ENCODE peak calls at places on chromosomes 12 and 14, in seven cellular contexts. One of them, this sample, is unnamed.

GRCh38 chr12:54017845-54018607 is 9.2 kb downstream of the HOXC8 start:
- DNase-seq in GM12892: peak
- DNase-seq in GM12878: peak
- DNase-seq in SK-N-SH: peak
- DNase-seq in HepG2: no peak
- DNase-seq in K562: peak
- DNase-seq in H1: no peak
- DNase-seq in this sample: peak

GRCh38 chr12:22562187-22563028 is 18.1 kb upstream of the C2CD5 start:
- DNase-seq in GM12892: no peak
- DNase-seq in GM12878: no peak
- DNase-seq in SK-N-SH: no peak
- DNase-seq in HepG2: no peak
- DNase-seq in K562: no peak
- DNase-seq in H1: no peak
- DNase-seq in this sample: no peak

GRCh38 chr14:20798318-20798717 is 4.3 kb downstream of the RNASE1 start:
- DNase-seq in GM12892: no peak
- DNase-seq in GM12878: no peak
- DNase-seq in SK-N-SH: no peak
- DNase-seq in HepG2: no peak
- DNase-seq in K562: peak
- DNase-seq in H1: no peak
- DNase-seq in this sample: no peak

GRCh38 chr14:105166571-105167302 is 1.8 kb downstream of the JAG2 start:
- DNase-seq in GM12892: no peak
- DNase-seq in GM12878: no peak
- DNase-seq in SK-N-SH: no peak
- DNase-seq in HepG2: no peak
- DNase-seq in K562: no peak
- DNase-seq in H1: no peak
- DNase-seq in this sample: no peak

GRCh38 chr12:49925433-49926194 is 21.9 kb upstream of the FAIM2 start:
- DNase-seq in GM12892: no peak
- DNase-seq in GM12878: no peak
- DNase-seq in SK-N-SH: no peak
- DNase-seq in HepG2: no peak
- DNase-seq in K562: no peak
- DNase-seq in H1: no peak
- DNase-seq in this sample: no peak

GRCh38 chr14:105846312-105846711 is 319.9 kb downstream of the TMEM121 start:
- DNase-seq in GM12892: no peak
- DNase-seq in GM12878: no peak
- DNase-seq in SK-N-SH: no peak
- DNase-seq in HepG2: no peak
- DNase-seq in K562: no peak
- DNase-seq in H1: no peak
- DNase-seq in this sample: no peak

GRCh38 chr12:93148412-93148811 is 219.3 kb upstream of the EEA1 start:
- DNase-seq in GM12892: no peak
- DNase-seq in GM12878: no peak
- DNase-seq in SK-N-SH: no peak
- DNase-seq in HepG2: no peak
- DNase-seq in K562: no peak
- DNase-seq in H1: no peak
- DNase-seq in this sample: no peak

GRCh38 chr14:106044949-106045596 is 518.7 kb downstream of the TMEM121 start:
- DNase-seq in GM12892: peak
- DNase-seq in GM12878: no peak
- DNase-seq in SK-N-SH: peak
- DNase-seq in HepG2: peak
- DNase-seq in K562: peak
- DNase-seq in H1: no peak
- DNase-seq in this sample: peak

GRCh38 chr14:95033851-95034622 is 123.3 kb downstream of the DICER1 start:
- DNase-seq in GM12892: no peak
- DNase-seq in GM12878: no peak
- DNase-seq in SK-N-SH: no peak
- DNase-seq in HepG2: no peak
- DNase-seq in K562: no peak
- DNase-seq in H1: no peak
- DNase-seq in this sample: no peak

GRCh38 chr14:93286212-93286890 is 46.5 kb downstream of the BTBD7 start:
- DNase-seq in GM12892: no peak
- DNase-seq in GM12878: no peak
- DNase-seq in SK-N-SH: no peak
- DNase-seq in HepG2: no peak
- DNase-seq in K562: no peak
- DNase-seq in H1: no peak
- DNase-seq in this sample: no peak

GRCh38 chr12:39723831-39724230 is 104.2 kb upstream of the ABCD2 start:
- DNase-seq in GM12892: no peak
- DNase-seq in GM12878: no peak
- DNase-seq in SK-N-SH: no peak
- DNase-seq in HepG2: no peak
- DNase-seq in K562: no peak
- DNase-seq in H1: no peak
- DNase-seq in this sample: no peak

GRCh38 chr14:56660677-56661389 is 81.2 kb downstream of the TMEM260 start:
- DNase-seq in GM12892: no peak
- DNase-seq in GM12878: no peak
- DNase-seq in SK-N-SH: no peak
- DNase-seq in HepG2: no peak
- DNase-seq in K562: no peak
- DNase-seq in H1: no peak
- DNase-seq in this sample: no peak

GRCh38 chr14:69299286-69300035 is 39.5 kb downstream of the GALNT16 start:
- DNase-seq in GM12892: no peak
- DNase-seq in GM12878: no peak
- DNase-seq in SK-N-SH: no peak
- DNase-seq in HepG2: no peak
- DNase-seq in K562: no peak
- DNase-seq in H1: no peak
- DNase-seq in this sample: no peak

GRCh38 chr14:86639146-86639545 is 1109.2 kb downstream of the FLRT2 start:
- DNase-seq in GM12892: no peak
- DNase-seq in GM12878: no peak
- DNase-seq in SK-N-SH: no peak
- DNase-seq in HepG2: no peak
- DNase-seq in K562: no peak
- DNase-seq in H1: no peak
- DNase-seq in this sample: no peak

GRCh38 chr12:108271951-108272729 is 67.0 kb downstream of the CMKLR1 start:
- DNase-seq in GM12892: no peak
- DNase-seq in GM12878: no peak
- DNase-seq in SK-N-SH: no peak
- DNase-seq in HepG2: no peak
- DNase-seq in K562: peak
- DNase-seq in H1: no peak
- DNase-seq in this sample: no peak

GRCh38 chr14:36517242-36518030 is 2.6 kb downstream of the NKX2-1 start:
- DNase-seq in GM12892: no peak
- DNase-seq in GM12878: no peak
- DNase-seq in SK-N-SH: peak
- DNase-seq in HepG2: no peak
- DNase-seq in K562: no peak
- DNase-seq in H1: no peak
- DNase-seq in this sample: no peak

GRCh38 chr14:101187017-101187815 is 283.7 kb upstream of the RTL1 start:
- DNase-seq in GM12892: no peak
- DNase-seq in GM12878: no peak
- DNase-seq in SK-N-SH: peak
- DNase-seq in HepG2: no peak
- DNase-seq in K562: no peak
- DNase-seq in H1: no peak
- DNase-seq in this sample: no peak

GRCh38 chr12:117054279-117054678 is 44.9 kb downstream of the TESC start:
- DNase-seq in GM12892: no peak
- DNase-seq in GM12878: no peak
- DNase-seq in SK-N-SH: no peak
- DNase-seq in HepG2: no peak
- DNase-seq in K562: no peak
- DNase-seq in H1: no peak
- DNase-seq in this sample: no peak

GRCh38 chr12:117053050-117053400 is 46.2 kb downstream of the TESC start:
- DNase-seq in GM12892: no peak
- DNase-seq in GM12878: no peak
- DNase-seq in SK-N-SH: no peak
- DNase-seq in HepG2: no peak
- DNase-seq in K562: no peak
- DNase-seq in H1: no peak
- DNase-seq in this sample: no peak

GRCh38 chr12:117051380-117051779 is 47.8 kb downstream of the TESC start:
- DNase-seq in GM12892: no peak
- DNase-seq in GM12878: no peak
- DNase-seq in SK-N-SH: no peak
- DNase-seq in HepG2: no peak
- DNase-seq in K562: peak
- DNase-seq in H1: no peak
- DNase-seq in this sample: no peak

GRCh38 chr12:117053597-117054201 is 45.5 kb downstream of the TESC start:
- DNase-seq in GM12892: no peak
- DNase-seq in GM12878: no peak
- DNase-seq in SK-N-SH: no peak
- DNase-seq in HepG2: no peak
- DNase-seq in K562: no peak
- DNase-seq in H1: no peak
- DNase-seq in this sample: no peak

DNA sequence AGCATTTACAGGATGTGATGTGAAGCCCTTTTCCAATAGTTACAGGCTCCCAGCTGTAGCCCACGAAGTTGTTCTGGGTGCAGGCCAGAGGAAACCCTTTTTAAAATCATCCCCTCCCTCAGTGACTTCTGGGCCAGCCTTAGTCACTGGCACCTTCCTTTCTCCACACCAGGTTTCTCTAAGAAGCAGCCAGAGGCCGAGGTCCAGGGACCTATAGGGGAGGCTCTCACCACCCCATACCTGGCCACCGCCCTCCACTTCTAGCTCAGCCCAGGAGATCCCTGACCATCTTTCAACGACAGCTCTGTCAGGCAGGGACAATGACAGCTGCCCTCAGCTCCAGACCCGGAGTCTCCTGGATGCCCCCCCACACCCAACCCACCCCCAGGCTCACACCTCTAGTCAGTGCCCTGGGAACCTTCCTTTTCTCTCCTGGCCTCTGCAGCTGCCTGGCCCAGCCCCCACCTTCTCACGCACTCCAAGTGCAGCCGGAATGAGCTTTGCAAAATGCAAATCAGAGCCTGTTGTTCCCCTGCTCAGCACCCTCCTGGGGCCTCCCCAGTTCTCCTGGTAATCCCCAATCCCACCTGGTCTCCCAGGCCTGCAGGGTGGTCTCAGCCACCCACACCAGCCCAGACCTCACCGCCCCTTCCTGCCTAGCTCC is 46.7 kb downstream of the TESC start:
- DNase-seq in GM12892: no peak
- DNase-seq in GM12878: no peak
- DNase-seq in SK-N-SH: no peak
- DNase-seq in HepG2: no peak
- DNase-seq in K562: no peak
- DNase-seq in H1: no peak
- DNase-seq in this sample: no peak
- TF ChIP-seq TAF1 in GM12892: no peak
- TF ChIP-seq TAF1 in GM12878: no peak
- TF ChIP-seq TAF1 in SK-N-SH: no peak
- TF ChIP-seq TAF1 in HepG2: no peak
- TF ChIP-seq TAF1 in K562: no peak
- TF ChIP-seq TAF1 in H1: no peak
- TF ChIP-seq TAF1 in this sample: no peak

GRCh38 chr12:121753844-121754264 is 39.6 kb downstream of the RHOF start:
- DNase-seq in GM12892: no peak
- DNase-seq in GM12878: no peak
- DNase-seq in SK-N-SH: no peak
- DNase-seq in HepG2: no peak
- DNase-seq in K562: no peak
- DNase-seq in H1: no peak
- DNase-seq in this sample: no peak
- TF ChIP-seq POLR2AphosphoS5 in GM12892: no peak
- TF ChIP-seq POLR2AphosphoS5 in GM12878: no peak
- TF ChIP-seq POLR2AphosphoS5 in SK-N-SH: no peak
- TF ChIP-seq POLR2AphosphoS5 in HepG2: no peak
- TF ChIP-seq POLR2AphosphoS5 in K562: no peak
- TF ChIP-seq POLR2AphosphoS5 in H1: no peak
- TF ChIP-seq POLR2AphosphoS5 in this sample: no peak

GRCh38 chr14:22849212-22849819 is 12.9 kb downstream of the MMP14 start:
- DNase-seq in GM12892: no peak
- DNase-seq in GM12878: no peak
- DNase-seq in SK-N-SH: peak
- DNase-seq in HepG2: no peak
- DNase-seq in K562: no peak
- DNase-seq in H1: no peak
- DNase-seq in this sample: no peak
- TF ChIP-seq TAF1 in GM12892: no peak
- TF ChIP-seq TAF1 in GM12878: no peak
- TF ChIP-seq TAF1 in SK-N-SH: no peak
- TF ChIP-seq TAF1 in HepG2: no peak
- TF ChIP-seq TAF1 in K562: no peak
- TF ChIP-seq TAF1 in H1: no peak
- TF ChIP-seq TAF1 in this sample: no peak

DNA sequence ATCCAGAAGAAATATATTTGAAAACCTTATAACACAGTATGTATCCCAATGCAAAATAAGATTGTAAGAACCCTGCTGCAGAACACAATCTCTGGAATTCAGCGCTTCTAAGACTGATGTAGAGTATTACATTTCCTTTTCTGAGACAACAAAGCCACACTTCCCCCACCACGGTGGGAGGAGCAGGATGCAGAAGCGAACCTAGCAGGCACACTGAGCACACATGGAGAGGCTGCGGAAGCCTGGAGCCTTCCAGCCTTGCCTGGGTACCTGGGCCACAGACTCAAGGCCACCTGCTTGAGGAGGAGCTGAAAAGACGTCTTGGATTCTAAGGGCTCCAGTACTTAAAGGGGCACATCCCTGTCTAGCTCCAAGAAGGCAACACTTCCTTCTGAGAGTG is 46.4 kb downstream of the TCHP start:
- DNase-seq in GM12892: no peak
- DNase-seq in GM12878: no peak
- DNase-seq in SK-N-SH: no peak
- DNase-seq in HepG2: no peak
- DNase-seq in K562: no peak
- DNase-seq in H1: no peak
- DNase-seq in this sample: no peak
- TF ChIP-seq POLR2AphosphoS5 in GM12892: no peak
- TF ChIP-seq POLR2AphosphoS5 in GM12878: no peak
- TF ChIP-seq POLR2AphosphoS5 in SK-N-SH: no peak
- TF ChIP-seq POLR2AphosphoS5 in HepG2: no peak
- TF ChIP-seq POLR2AphosphoS5 in K562: no peak
- TF ChIP-seq POLR2AphosphoS5 in H1: peak
- TF ChIP-seq POLR2AphosphoS5 in this sample: no peak

This sample was measured in GM12891.